ENCODE peak calls at places on chromosomes 4 and X, in nine cellular contexts. E, F, H, J, Q, T, R, X and N are unnamed samples.

GRCh38 chr4:122821097-122821496 is 5.5 kb upstream of the FGF2 start:
- DNase-seq in T (no peak), F (no peak), H (no peak), J (no peak), Q (no peak), X (no peak), R (no peak), E (no peak), N (no peak)

GRCh38 chr4:125368161-125368560 is 53.4 kb downstream of the FAT4 start:
- DNase-seq in Q (no peak), R (no peak), X (peak), J (no peak), E (peak), H (no peak), T (no peak), F (no peak), N (peak)

GRCh38 chr4:106986486-106986885 is 49.6 kb downstream of the DKK2 start:
- DNase-seq in R (no peak), X (peak), H (no peak), F (no peak), Q (peak), J (no peak), E (peak), T (peak), N (peak)

GRCh38 chrX:151505796-151506195 is 57.7 kb upstream of the PASD1 start:
- DNase-seq in R (no peak), F (no peak), X (peak), E (peak), Q (peak), J (no peak), H (peak), T (peak), N (no peak)

GRCh38 chrX:70433848-70434351 is 10.7 kb upstream of the DLG3 start:
- DNase-seq in F (peak), J (peak), E (peak), T (peak), H (peak), R (no peak), Q (peak), X (no peak), N (no peak)

GRCh38 chr4:77012726-77013125 is 63.1 kb downstream of the CCNI start:
- DNase-seq in J (no peak), T (no peak), H (no peak), F (peak), R (no peak), X (no peak), Q (no peak), E (no peak), N (no peak)

GRCh38 chr4:140071806-140072205 is 82.2 kb downstream of the MAML3 start:
- DNase-seq in F (no peak), Q (no peak), R (no peak), E (peak), T (peak), H (no peak), X (peak), J (no peak), N (peak)

GRCh38 chrX:47209508-47210238 is 8.8 kb upstream of the CDK16 start:
- DNase-seq in X (no peak), R (no peak), T (no peak), Q (no peak), E (no peak), F (no peak), H (no peak), J (no peak), N (no peak)